ENCODE peak calls at places on chromosomes 13 and 19, in nine cellular contexts. U, I, O, D, H, Q, B, G and P are unnamed samples.

GRCh38 chr19:30431591-30431990 is 59.4 kb downstream of the ZNF536 start:
- DNase-seq in U (no peak), I (no peak), O (no peak), D (no peak), H (no peak), Q (no peak), B (no peak), G (no peak), P (no peak)

GRCh38 chr13:27954406-27954851 is 14.7 kb downstream of the CDX2 start:
- DNase-seq in U (no peak), I (no peak), O (no peak), D (peak; percentile 25), H (no peak), Q (no peak), B (peak; percentile 80), G (no peak), P (no peak)

GRCh38 chr19:22735911-22736645 is 47.9 kb downstream of the ZNF99 start:
- DNase-seq in U (no peak), I (no peak), O (no peak), D (no peak), H (no peak), Q (no peak), B (no peak), G (no peak), P (no peak)

GRCh38 chr13:43473437-43473836 is 313.3 kb downstream of the ENOX1 start:
- DNase-seq in U (no peak), I (peak; percentile 60), O (no peak), D (peak; percentile 3), H (no peak), Q (peak; percentile 19), B (no peak), G (no peak), P (no peak)

GRCh38 chr19:9431475-9431874 is 3.9 kb downstream of the ZNF266 start:
- DNase-seq in U (no peak), I (peak; percentile 55), O (no peak), D (peak; percentile 1), H (no peak), Q (peak; percentile 21), B (peak; percentile 45), G (peak; percentile 50), P (peak; percentile 37)

GRCh38 chr19:41811036-41811435 is 14.6 kb downstream of the CEACAM3 start:
- DNase-seq in U (no peak), I (no peak), O (no peak), D (peak; percentile 54), H (no peak), Q (peak; percentile 46), B (peak; percentile 28), G (no peak), P (no peak)

GRCh38 chr19:47100290-47100689 is 13.3 kb downstream of the ZC3H4 start:
- DNase-seq in U (no peak), I (no peak), O (no peak), D (no peak), H (no peak), Q (no peak), B (peak; percentile 18), G (no peak), P (no peak)

GRCh38 chr19:14053500-14053899 is 8.4 kb downstream of the PALM3 start:
- DNase-seq in U (no peak), I (no peak), O (no peak), D (no peak), H (no peak), Q (no peak), B (no peak), G (no peak), P (no peak)

GRCh38 chr19:18155095-18156087 is 2.4 kb downstream of the PIK3R2 start:
- DNase-seq in U (no peak), I (no peak), O (peak; percentile 75), D (no peak), H (no peak), Q (no peak), B (peak; percentile 76), G (no peak), P (no peak)

GRCh38 chr13:97743946-97744345 is 209.5 kb upstream of the IPO5 start:
- DNase-seq in U (no peak), I (no peak), O (no peak), D (no peak), H (no peak), Q (no peak), B (no peak), G (peak; percentile 45), P (no peak)

GRCh38 chr13:99316657-99317244 is 9.6 kb upstream of the GPR183 start:
- DNase-seq in U (no peak), I (no peak), O (peak; percentile 58), D (peak; percentile 75), H (no peak), Q (no peak), B (no peak), G (no peak), P (no peak)

GRCh38 chr19:46533085-46534081 is 37.7 kb upstream of the PNMA8B start:
- DNase-seq in U (no peak), I (no peak), O (no peak), D (no peak), H (no peak), Q (no peak), B (no peak), G (no peak), P (no peak)

GRCh38 chr13:94292323-94292640 is 187.2 kb downstream of the DCT start:
- DNase-seq in U (no peak), I (no peak), O (no peak), D (no peak), H (no peak), Q (no peak), B (no peak), G (no peak), P (no peak)

DNA sequence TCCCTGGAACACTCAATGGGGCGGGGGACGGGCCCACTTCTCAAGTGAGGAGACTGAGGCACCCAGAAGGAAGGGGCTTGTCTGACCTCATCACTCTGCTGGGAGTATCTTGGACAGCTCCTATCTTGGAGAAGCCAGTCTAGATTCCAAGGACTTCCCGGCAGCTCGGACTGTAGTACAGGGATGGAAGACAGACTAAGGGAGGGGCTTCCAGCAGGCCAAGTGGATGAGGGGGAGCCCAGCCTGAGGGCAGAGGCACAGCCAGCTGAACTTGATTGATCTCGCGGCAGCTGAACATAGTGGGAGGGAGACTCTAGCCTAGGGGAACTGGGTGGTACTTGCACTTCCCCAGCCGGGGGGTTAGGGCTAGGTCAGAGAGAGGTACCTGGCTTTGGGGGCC is 702 bp downstream of the CILP2 start:
- DNase-seq in U (no peak), I (no peak), O (no peak), D (no peak), H (no peak), Q (no peak), B (no peak), G (no peak), P (no peak)
- H3K4me3 ChIP-seq in U (peak overlapping the region; percentile 19), I (no peak overlapping the region), O (peak overlapping the region; percentile 37), D (no peak overlapping the region), H (no peak overlapping the region), Q (no peak overlapping the region), B (no peak overlapping the region), G (no peak overlapping the region), P (no peak overlapping the region)

DNA sequence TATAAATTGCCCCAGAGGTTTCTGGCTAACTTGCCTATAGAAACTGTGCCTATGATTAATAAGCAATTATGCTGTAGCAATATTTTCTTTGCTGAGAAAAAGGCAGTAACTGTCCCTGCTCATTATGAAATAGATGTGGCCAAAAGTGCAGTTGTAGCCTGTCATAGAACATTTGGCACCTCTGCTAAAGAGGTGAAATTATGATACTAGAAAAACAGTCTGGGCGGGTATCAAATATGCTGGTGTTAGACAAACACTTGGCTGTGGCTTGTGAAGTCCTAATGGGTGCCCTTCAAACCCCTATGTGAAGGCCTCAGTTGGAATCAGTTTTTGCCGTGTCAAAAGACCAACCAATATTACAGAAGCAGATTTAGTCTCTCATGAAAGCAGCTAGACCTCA is 360.7 kb downstream of the HS6ST3 start:
- DNase-seq in U (no peak), I (no peak), O (no peak), D (no peak), H (no peak), Q (no peak), B (no peak), G (no peak), P (no peak)
- H3K36me3 ChIP-seq in U (no peaks in the 10 kb centered on the region), I (no peaks in the 10 kb centered on the region), O (no peaks in the 10 kb centered on the region), D (no peaks in the 10 kb centered on the region), H (no peaks in the 10 kb centered on the region), Q (no peaks in the 10 kb centered on the region), B (no peaks in the 10 kb centered on the region), G (no peaks in the 10 kb centered on the region), P (no peaks in the 10 kb centered on the region)

GRCh38 chr19:40367577-40368434 is 19.3 kb downstream of the PLD3 start:
- DNase-seq in U (no peak), I (no peak), O (no peak), D (no peak), H (no peak), Q (no peak), B (no peak), G (no peak), P (no peak)

GRCh38 chr19:40369797-40370196 is 20.2 kb downstream of the HIPK4 start:
- DNase-seq in U (no peak), I (no peak), O (no peak), D (no peak), H (no peak), Q (no peak), B (no peak), G (no peak), P (no peak)

GRCh38 chr19:40365010-40365409 is 16.5 kb downstream of the PLD3 start:
- DNase-seq in U (no peak), I (no peak), O (no peak), D (no peak), H (no peak), Q (no peak), B (no peak), G (no peak), P (no peak)

GRCh38 chr19:40365613-40366401 is 17.3 kb downstream of the PLD3 start:
- DNase-seq in U (no peak), I (peak; percentile 91), O (peak; percentile 83), D (peak; percentile 63), H (no peak), Q (peak; percentile 51), B (peak; percentile 64), G (peak; percentile 60), P (no peak)

DNA sequence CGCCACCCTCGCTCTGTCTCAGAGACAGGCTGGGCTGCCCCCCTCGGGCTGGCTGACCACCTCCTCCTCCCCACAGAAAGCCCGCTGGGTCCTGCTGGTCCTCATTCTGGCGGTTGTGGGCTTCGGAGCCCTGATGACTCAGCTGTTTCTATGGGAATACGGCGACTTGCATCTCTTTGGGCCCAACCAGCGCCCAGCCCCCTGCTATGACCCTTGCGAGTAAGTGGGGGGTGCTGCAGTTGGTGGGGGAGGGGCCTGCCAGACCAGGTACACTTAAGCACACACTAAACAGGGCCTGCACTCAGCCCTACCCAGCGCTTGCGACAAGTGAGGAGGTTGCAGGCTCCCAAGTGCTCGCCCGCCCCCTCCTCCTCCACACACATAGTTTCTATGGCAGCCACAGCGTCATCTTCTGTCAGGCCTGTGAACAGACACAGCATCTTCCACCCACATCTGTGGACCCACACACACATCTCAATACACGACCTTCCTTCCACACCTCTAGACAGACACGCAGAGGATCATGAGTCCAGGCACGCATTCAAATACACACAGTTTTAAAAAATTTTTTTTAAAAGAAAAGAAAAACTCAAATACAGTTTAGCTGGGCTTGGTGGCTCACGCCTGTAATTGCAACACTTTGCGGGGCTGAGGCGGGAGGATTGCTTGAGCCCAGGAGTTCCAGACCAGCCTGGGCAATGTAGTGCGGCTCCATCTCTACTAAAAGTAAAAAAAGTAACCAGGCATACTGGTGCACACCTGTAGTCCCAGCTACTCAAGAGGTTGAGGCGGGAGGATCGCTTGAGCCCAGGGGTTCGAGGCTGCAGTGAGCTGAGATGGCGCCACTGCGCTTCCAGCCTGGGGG is 18.4 kb downstream of the PLD3 start:
- DNase-seq in U (no peak), I (peak; percentile 80), O (peak; percentile 79), D (no peak), H (no peak), Q (no peak), B (no peak), G (peak; percentile 13), P (no peak)
- H3K4me3 ChIP-seq in U (no peak overlapping the region), I (peak overlapping the region; percentile 53), O (peak overlapping the region; percentile 49), D (no peak overlapping the region), H (no peak overlapping the region), Q (no peak overlapping the region), B (no peak overlapping the region), G (peak overlapping the region; percentile 63), P (no peak overlapping the region)

GRCh38 chr19:7959209-7959608 is 15.7 kb upstream of the TIMM44 start:
- DNase-seq in U (no peak), I (no peak), O (no peak), D (no peak), H (no peak), Q (no peak), B (no peak), G (no peak), P (no peak)
- H3K36me3 ChIP-seq in U (peaks cover 26% of the 10 kb centered on the region), I (peaks cover 30% of the 10 kb centered on the region), O (peaks cover 55% of the 10 kb centered on the region), D (peaks cover 2% of the 10 kb centered on the region), H (peaks cover 12% of the 10 kb centered on the region), Q (no peaks in the 10 kb centered on the region), B (no peaks in the 10 kb centered on the region), G (peaks cover 21% of the 10 kb centered on the region), P (peaks cover 60% of the 10 kb centered on the region)